ENCODE peak calls at places on chromosomes 4 and X, in ten cellular contexts. V is endothelial cell; M is NCI-H510A treated with DMSO at 0.1 percent for 48 hours; O is AG04450; C is MCF 10A; I is DMS153; F is type B pancreatic cell; T is GM12878; J is substantia nigra; Y is effector memory CD8-positive, alpha-beta T cell. L is an unnamed sample.

GRCh38 chr4:185682236-185682635 is 129.8 kb downstream of the SORBS2 start:
- DNase-seq in M (no peak), F (no peak), T (no peak), Y (no peak), O (no peak), V (no peak), I (no peak), J (no peak), C (peak), L (no peak)

GRCh38 chr4:102684605-102685052 is 76.1 kb downstream of the MANBA start:
- DNase-seq in O (peak), V (no peak), F (no peak), C (peak), M (no peak), I (no peak), Y (no peak), J (no peak), T (peak), L (no peak)

GRCh38 chr4:114077610-114078009 is 98.2 kb upstream of the ARSJ start:
- DNase-seq in F (no peak), J (no peak), T (no peak), M (no peak), I (no peak), Y (no peak), V (no peak), O (peak), C (peak), L (no peak)

GRCh38 chr4:36618102-36618501 is 336.7 kb downstream of the DTHD1 start:
- DNase-seq in O (no peak), V (no peak), M (no peak), T (no peak), J (no peak), Y (no peak), F (no peak), I (no peak), C (peak), L (no peak)

GRCh38 chrX:69615779-69616519 is at the start of gene EDA:
- DNase-seq in C (peak), Y (no peak), F (peak), I (peak), T (no peak), M (peak), J (peak), O (no peak), V (peak), L (peak)

GRCh38 chrX:54181196-54181953 is 1.7 kb downstream of the FAM120C start:
- DNase-seq in M (peak), C (peak), T (no peak), I (no peak), V (no peak), F (no peak), Y (no peak), O (no peak), J (no peak), L (no peak)

GRCh38 chrX:9681422-9681821 is 84.2 kb downstream of the GPR143 start:
- DNase-seq in O (no peak), I (no peak), T (no peak), Y (no peak), J (no peak), M (no peak), C (peak), V (no peak), F (no peak), L (no peak)

GRCh38 chr4:185211035-185211434 is 1.6 kb downstream of the SNX25 start:
- DNase-seq in I (no peak), Y (no peak), J (no peak), O (no peak), C (no peak), V (no peak), T (no peak), M (no peak), F (no peak), L (no peak)

GRCh38 chr4:182925298-182925738 is 8.1 kb upstream of the DCTD start:
- DNase-seq in M (peak), J (peak), T (peak), I (peak), F (no peak), C (peak), O (no peak), Y (peak), V (peak), L (peak)

GRCh38 chr4:185020863-185021761 is 2.8 kb downstream of the HELT start:
- DNase-seq in C (no peak), V (no peak), Y (no peak), T (no peak), O (no peak), I (no peak), M (no peak), J (no peak), F (no peak), L (no peak)

GRCh38 chrX:100883654-100884053 is 9.5 kb upstream of the NOX1 start:
- DNase-seq in T (no peak), M (no peak), O (no peak), F (no peak), C (no peak), I (no peak), V (no peak), Y (no peak), J (no peak), L (no peak)

GRCh38 chr4:41709844-41710481 is 38.6 kb downstream of the PHOX2B start:
- DNase-seq in I (peak), C (peak), V (no peak), J (no peak), O (peak), F (no peak), Y (no peak), M (peak), T (no peak), L (no peak)

GRCh38 chrX:123336666-123337065 is 152.6 kb downstream of the GRIA3 start:
- DNase-seq in J (no peak), T (no peak), C (no peak), V (no peak), M (no peak), F (no peak), O (no peak), I (no peak), Y (no peak), L (no peak)

GRCh38 chrX:340641-341423 is 22.2 kb upstream of the GTPBP6 start:
- DNase-seq in V (no peak), M (no peak), I (no peak), C (no peak), Y (no peak), T (no peak), J (no peak), F (no peak), O (no peak), L (no peak)

GRCh38 chr4:78057135-78057599 is at the start of gene FRAS1:
- DNase-seq in F (peak), O (no peak), Y (no peak), T (no peak), I (peak), M (peak), J (no peak), V (peak), C (no peak), L (peak)

GRCh38 chr4:37873383-37873782 is 17.5 kb upstream of the TBC1D1 start:
- DNase-seq in F (no peak), M (no peak), V (no peak), I (no peak), Y (no peak), C (peak), O (no peak), T (no peak), J (no peak), L (no peak)

GRCh38 chr4:186820371-186820990 is 96.8 kb upstream of the FAT1 start:
- DNase-seq in C (peak), M (no peak), V (no peak), I (no peak), F (no peak), J (no peak), T (no peak), O (no peak), Y (no peak), L (no peak)

GRCh38 chr4:76090241-76090691 is 15.8 kb downstream of the ART3 start:
- DNase-seq in T (no peak), C (peak), M (no peak), F (no peak), I (no peak), V (no peak), O (peak), Y (no peak), J (no peak), L (no peak)

GRCh38 chr4:61041527-61041926 is 158.6 kb upstream of the ADGRL3 start:
- DNase-seq in Y (no peak), J (no peak), C (peak), M (no peak), V (no peak), T (no peak), F (no peak), O (no peak), I (no peak), L (no peak)

GRCh38 chrX:10620121-10620699 is at the start of gene MID1:
- DNase-seq in T (no peak), I (no peak), V (peak), J (peak), F (peak), O (no peak), M (peak), C (peak), Y (no peak), L (peak)

L was measured in NCI-H748 treated with DMSO at 0.1 percent for 48 hours.